ENCODE peak calls at places on chromosomes 16 and 17, in ten cellular contexts. B is fibroblast of lung; R is left lung; N is effector memory CD4-positive, alpha-beta T cell; I is IMR-90; A is esophagus squamous epithelium; T is adrenal gland; V is thoracic aorta; L is A549; Y is aorta. H is an unnamed sample.

GRCh38 chr17:46072998-46073397 is 73.9 kb downstream of the STH start:
- DNase-seq in L (peak; percentile 23), N (no peak), Y (no peak), T (no peak), I (peak; percentile 80), V (no peak), B (peak; percentile 28), A (no peak), R (no peak), H (no peak)

GRCh38 chr16:11624645-11625607 is 38.2 kb upstream of the LITAF start:
- DNase-seq in Y (no peak), B (no peak), T (no peak), R (peak; percentile 59), A (no peak), N (no peak), V (no peak), I (no peak), L (no peak), H (no peak)

GRCh38 chr16:31354394-31355291 is at the start of gene ITGAX:
- DNase-seq in I (peak; percentile 20), A (no peak), N (no peak), L (peak; percentile 35), T (peak; percentile 74), R (peak; percentile 90), B (peak; percentile 8), Y (peak; percentile 85), V (no peak), H (peak; percentile 69)

GRCh38 chr16:49747654-49748053 is 108.3 kb downstream of the ZNF423 start:
- DNase-seq in Y (no peak), R (no peak), N (no peak), I (no peak), T (no peak), L (no peak), V (no peak), B (no peak), A (no peak), H (no peak)

GRCh38 chr17:66373944-66374817 is 71.8 kb downstream of the PRKCA start:
- DNase-seq in Y (no peak), N (peak; percentile 7), R (no peak), T (peak; percentile 52), V (no peak), A (no peak), L (no peak), I (no peak), B (peak; percentile 19), H (no peak)

GRCh38 chr16:72474511-72475123 is 302.7 kb upstream of the PMFBP1 start:
- DNase-seq in A (no peak), Y (no peak), R (no peak), V (no peak), I (peak; percentile 78), B (peak; percentile 43), N (no peak), L (no peak), T (no peak), H (no peak)

GRCh38 chr17:43983515-43984411 is 20.7 kb upstream of the NAGS start:
- DNase-seq in T (peak; percentile 9), V (no peak), N (no peak), A (no peak), R (no peak), L (no peak), I (no peak), Y (no peak), B (no peak), H (no peak)

GRCh38 chr17:77634710-77635109 is 323.8 kb upstream of the TNRC6C start:
- DNase-seq in I (no peak), V (no peak), R (no peak), B (no peak), L (no peak), N (no peak), A (no peak), T (no peak), Y (no peak), H (no peak)

GRCh38 chr16:15916323-15916722 is 27.9 kb upstream of the CEP20 start:
- DNase-seq in N (no peak), R (no peak), B (no peak), T (no peak), Y (no peak), I (no peak), A (no peak), V (no peak), L (no peak), H (no peak)

GRCh38 chr16:21069986-21070385 is 80.7 kb downstream of the DNAH3 start:
- DNase-seq in T (no peak), R (no peak), B (no peak), A (no peak), I (no peak), N (no peak), Y (no peak), L (no peak), V (no peak), H (no peak)

GRCh38 chr16:28105297-28105696 is 41.8 kb upstream of the GSG1L start:
- DNase-seq in L (no peak), T (no peak), B (no peak), R (no peak), N (no peak), A (no peak), Y (no peak), I (no peak), V (no peak), H (no peak)

GRCh38 chr17:269616-270514 is 82.7 kb downstream of the RPH3AL start:
- DNase-seq in Y (peak; percentile 32), V (no peak), I (no peak), R (no peak), L (no peak), A (no peak), T (no peak), B (no peak), N (no peak), H (no peak)

GRCh38 chr17:29136998-29137730 is 43.0 kb downstream of the MYO18A start:
- DNase-seq in I (peak; percentile 79), T (no peak), L (no peak), Y (no peak), R (no peak), V (no peak), A (no peak), B (no peak), N (no peak), H (no peak)
- H3K4me1 ChIP-seq in I (peaks cover 56% of the 10 kb centered on the region), T (peaks cover 48% of the 10 kb centered on the region), L (peaks cover 62% of the 10 kb centered on the region), Y (no peaks in the 10 kb centered on the region), R (peaks cover 54% of the 10 kb centered on the region), V (peaks cover 64% of the 10 kb centered on the region), A (peaks cover 21% of the 10 kb centered on the region), B (peaks cover 44% of the 10 kb centered on the region), N (peaks cover 46% of the 10 kb centered on the region), H (no peaks in the 10 kb centered on the region)

GRCh38 chr17:79742589-79742918 is 11.8 kb downstream of the ENPP7 start:
- DNase-seq in T (no peak), B (no peak), V (no peak), R (no peak), Y (no peak), L (no peak), I (no peak), A (no peak), N (no peak), H (no peak)
- H3K4me3 ChIP-seq in T (no peak overlapping the region), B (no peak overlapping the region), V (no peak overlapping the region), R (no peak overlapping the region), Y (no peak overlapping the region), L (no peak overlapping the region), I (no peak overlapping the region), A (no peak overlapping the region), N (no peak overlapping the region), H (no peak overlapping the region)

DNA sequence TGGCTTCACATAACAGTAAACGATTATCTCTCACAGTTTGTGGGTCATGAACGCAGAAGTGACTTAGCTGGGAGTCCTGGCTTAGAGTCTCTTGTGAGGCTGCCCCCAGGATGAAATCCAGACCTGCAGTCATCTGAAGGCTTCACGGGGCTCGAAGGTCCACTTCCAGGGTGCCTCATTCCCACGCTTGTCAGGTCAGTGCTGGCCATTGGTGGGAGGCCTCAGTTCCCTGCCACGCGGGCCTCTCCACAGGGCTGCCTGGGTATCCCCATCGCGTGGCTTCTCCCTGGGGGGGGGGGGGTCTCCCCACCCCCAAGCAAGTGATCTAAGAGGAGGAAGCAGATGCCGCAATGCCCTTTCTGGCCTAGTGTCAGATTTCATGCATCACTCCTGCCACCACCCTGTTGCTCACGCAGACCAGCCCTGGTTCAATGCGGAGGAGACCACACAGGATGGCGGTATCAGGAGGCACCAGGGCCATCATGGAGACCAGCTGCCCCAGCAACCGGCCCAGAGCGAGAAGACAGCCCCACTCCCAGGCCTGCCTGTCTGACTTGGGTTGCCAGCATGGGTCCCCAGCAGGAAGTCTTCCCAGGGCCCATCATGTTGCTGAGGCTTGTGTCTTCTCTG is 77.3 kb upstream of the CDH5 start:
- DNase-seq in I (no peak), A (no peak), L (no peak), V (no peak), B (no peak), R (peak; percentile 21), N (no peak), T (no peak), Y (no peak), H (peak; percentile 36)
- H3K4me1 ChIP-seq in I (no peaks in the 10 kb centered on the region), A (no peaks in the 10 kb centered on the region), L (no peaks in the 10 kb centered on the region), V (no peaks in the 10 kb centered on the region), B (no peaks in the 10 kb centered on the region), R (no peaks in the 10 kb centered on the region), N (no peaks in the 10 kb centered on the region), T (no peaks in the 10 kb centered on the region), Y (no peaks in the 10 kb centered on the region), H (no peaks in the 10 kb centered on the region)

GRCh38 chr16:89052824-89053724 is 40.6 kb upstream of the ACSF3 start:
- DNase-seq in I (peak; percentile 2), B (peak; percentile 17), V (no peak), Y (no peak), L (peak; percentile 83), R (peak; percentile 58), N (no peak), A (no peak), T (peak; percentile 12), H (no peak)
- H3K4me3 ChIP-seq in I (peak overlapping the region; percentile 26), B (peak overlapping the region; percentile 52), V (peak overlapping the region; percentile 35), Y (no peak overlapping the region), L (peak overlapping the region; percentile 49), R (peak overlapping the region; percentile 25), N (no peak overlapping the region), A (peak overlapping the region; percentile 19), T (no peak overlapping the region), H (no peak overlapping the region)

GRCh38 chr16:17387226-17387625 is 83.5 kb downstream of the XYLT1 start:
- DNase-seq in A (no peak), R (no peak), B (no peak), N (no peak), Y (no peak), T (no peak), I (no peak), L (no peak), V (no peak), H (no peak)
- H3K4me1 ChIP-seq in A (no peaks in the 10 kb centered on the region), R (peaks cover 19% of the 10 kb centered on the region), B (no peaks in the 10 kb centered on the region), N (peaks cover 12% of the 10 kb centered on the region), Y (no peaks in the 10 kb centered on the region), T (peaks cover 24% of the 10 kb centered on the region), I (no peaks in the 10 kb centered on the region), L (no peaks in the 10 kb centered on the region), V (peaks cover 25% of the 10 kb centered on the region), H (no peaks in the 10 kb centered on the region)

DNA sequence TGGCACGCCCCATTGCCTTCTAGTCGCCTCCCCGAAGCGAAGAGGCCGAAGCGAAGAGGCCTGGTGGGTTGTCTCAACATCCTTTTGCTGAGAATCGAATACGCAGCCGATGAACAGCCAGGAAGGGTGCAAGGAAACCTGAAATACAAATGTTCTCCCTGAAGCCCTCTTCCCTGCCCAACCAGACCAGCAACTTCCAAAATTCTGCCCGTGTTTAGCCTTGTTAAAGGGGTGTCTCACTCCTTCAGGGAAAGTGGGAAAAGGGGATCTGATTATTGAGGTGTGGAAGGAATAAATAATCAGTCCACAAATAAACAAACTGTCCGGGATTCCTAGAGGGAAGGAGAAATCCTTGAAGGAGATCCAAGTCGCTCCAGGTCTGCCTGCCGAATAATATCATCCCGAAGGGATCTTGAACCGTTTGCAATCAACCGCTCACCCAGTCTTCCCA is 1.4 kb upstream of the FOXC2 start:
- DNase-seq in N (no peak), T (no peak), V (no peak), B (no peak), R (no peak), L (no peak), I (no peak), Y (no peak), A (no peak), H (no peak)
- H3K4me3 ChIP-seq in N (no peak overlapping the region), T (no peak overlapping the region), V (peak overlapping the region; percentile 94), B (no peak overlapping the region), R (no peak overlapping the region), L (no peak overlapping the region), I (no peak overlapping the region), Y (peak overlapping the region; percentile 85), A (no peak overlapping the region), H (no peak overlapping the region)

H was measured in right atrium auricular region.